ENCODE peak calls at places on chromosomes 16 and 17, in five cellular contexts. One of them, this sample, is unnamed.

GRCh38 chr16:88461291-88462269 is 8.5 kb downstream of the ZFPM1 start:
- DNase-seq in Jurkat, Clone E6-1: no peak
- DNase-seq in activated CD4-positive, CD25-positive, alpha-beta regulatory T cell: no peak
- DNase-seq in CD4-positive, CD25-positive, alpha-beta regulatory T cell: no peak
- DNase-seq in mucosa of gallbladder: no peak
- DNase-seq in this sample: no peak

GRCh38 chr17:81066072-81066471 is 31.1 kb downstream of the BAIAP2 start:
- DNase-seq in Jurkat, Clone E6-1: no peak
- DNase-seq in activated CD4-positive, CD25-positive, alpha-beta regulatory T cell: no peak
- DNase-seq in CD4-positive, CD25-positive, alpha-beta regulatory T cell: no peak
- DNase-seq in mucosa of gallbladder: peak; percentile 54
- DNase-seq in this sample: no peak

GRCh38 chr17:38465420-38466345 is 37.4 kb downstream of the ARHGAP23 start:
- DNase-seq in activated CD4-positive, CD25-positive, alpha-beta regulatory T cell: no peak
- DNase-seq in mucosa of gallbladder: no peak
- DNase-seq in Jurkat, Clone E6-1: no peak
- DNase-seq in CD4-positive, CD25-positive, alpha-beta regulatory T cell: no peak
- DNase-seq in this sample: no peak

GRCh38 chr16:12455287-12455798 is 348.3 kb downstream of the CPPED1 start:
- DNase-seq in activated CD4-positive, CD25-positive, alpha-beta regulatory T cell: no peak
- DNase-seq in Jurkat, Clone E6-1: no peak
- DNase-seq in CD4-positive, CD25-positive, alpha-beta regulatory T cell: peak; percentile 5
- DNase-seq in mucosa of gallbladder: peak; percentile 47
- DNase-seq in this sample: no peak

GRCh38 chr16:29989111-29989858 is 6.1 kb downstream of the HIRIP3 start:
- DNase-seq in Jurkat, Clone E6-1: no peak
- DNase-seq in mucosa of gallbladder: no peak
- DNase-seq in activated CD4-positive, CD25-positive, alpha-beta regulatory T cell: no peak
- DNase-seq in CD4-positive, CD25-positive, alpha-beta regulatory T cell: no peak
- DNase-seq in this sample: peak; percentile 65

GRCh38 chr17:40364121-40364861 is at the start of gene GJD3:
- DNase-seq in Jurkat, Clone E6-1: no peak
- DNase-seq in activated CD4-positive, CD25-positive, alpha-beta regulatory T cell: no peak
- DNase-seq in mucosa of gallbladder: no peak
- DNase-seq in CD4-positive, CD25-positive, alpha-beta regulatory T cell: no peak
- DNase-seq in this sample: peak; percentile 72

GRCh38 chr16:83705856-83706255 is 101.9 kb upstream of the HSBP1 start:
- DNase-seq in Jurkat, Clone E6-1: no peak
- DNase-seq in activated CD4-positive, CD25-positive, alpha-beta regulatory T cell: no peak
- DNase-seq in CD4-positive, CD25-positive, alpha-beta regulatory T cell: no peak
- DNase-seq in mucosa of gallbladder: no peak
- DNase-seq in this sample: no peak

GRCh38 chr17:38710985-38711384 is 5.9 kb downstream of the MLLT6 start:
- DNase-seq in mucosa of gallbladder: no peak
- DNase-seq in CD4-positive, CD25-positive, alpha-beta regulatory T cell: no peak
- DNase-seq in Jurkat, Clone E6-1: no peak
- DNase-seq in activated CD4-positive, CD25-positive, alpha-beta regulatory T cell: no peak
- DNase-seq in this sample: no peak

GRCh38 chr16:27253526-27253930 is 15.0 kb downstream of the NSMCE1 start:
- DNase-seq in CD4-positive, CD25-positive, alpha-beta regulatory T cell: no peak
- DNase-seq in Jurkat, Clone E6-1: no peak
- DNase-seq in activated CD4-positive, CD25-positive, alpha-beta regulatory T cell: no peak
- DNase-seq in mucosa of gallbladder: no peak
- DNase-seq in this sample: no peak

GRCh38 chr17:81568416-81568815 is 16.3 kb upstream of the FAAP100 start:
- DNase-seq in CD4-positive, CD25-positive, alpha-beta regulatory T cell: no peak
- DNase-seq in Jurkat, Clone E6-1: no peak
- DNase-seq in mucosa of gallbladder: no peak
- DNase-seq in activated CD4-positive, CD25-positive, alpha-beta regulatory T cell: no peak
- DNase-seq in this sample: no peak

GRCh38 chr17:5183410-5183793 is 8.3 kb downstream of the ZNF594 start:
- DNase-seq in Jurkat, Clone E6-1: no peak
- DNase-seq in CD4-positive, CD25-positive, alpha-beta regulatory T cell: no peak
- DNase-seq in activated CD4-positive, CD25-positive, alpha-beta regulatory T cell: no peak
- DNase-seq in mucosa of gallbladder: no peak
- DNase-seq in this sample: no peak